ENCODE peak calls at places on chromosomes 12 and 14, in four cellular contexts. One of them, this sample, is unnamed.
A peak's percentile ranks its signal among the peaks of the same experiment; 100 is the strongest.

GRCh38 chr14:101964297-101965144 is at the start of gene DYNC1H1:
- DNase-seq in CD8-positive, alpha-beta memory T cell: peak; percentile 87
- DNase-seq in naive thymus-derived CD8-positive, alpha-beta T cell: peak; percentile 80
- DNase-seq in fibroblast of pulmonary artery: peak; percentile 98
- DNase-seq in this sample: peak; percentile 85

GRCh38 chr12:59940676-59941342 is 345.0 kb downstream of the SLC16A7 start:
- DNase-seq in naive thymus-derived CD8-positive, alpha-beta T cell: no peak
- DNase-seq in CD8-positive, alpha-beta memory T cell: no peak
- DNase-seq in fibroblast of pulmonary artery: no peak
- DNase-seq in this sample: no peak

GRCh38 chr12:27680638-27681037 is 15.6 kb upstream of the REP15 start:
- DNase-seq in naive thymus-derived CD8-positive, alpha-beta T cell: no peak
- DNase-seq in CD8-positive, alpha-beta memory T cell: no peak
- DNase-seq in fibroblast of pulmonary artery: no peak
- DNase-seq in this sample: no peak

GRCh38 chr12:45989857-45990467 is 412 bp downstream of the SCAF11 start:
- DNase-seq in naive thymus-derived CD8-positive, alpha-beta T cell: peak; percentile 37
- DNase-seq in fibroblast of pulmonary artery: no peak
- DNase-seq in CD8-positive, alpha-beta memory T cell: peak; percentile 54
- DNase-seq in this sample: peak; percentile 29

GRCh38 chr12:89768586-89769482 is 60.2 kb upstream of the ATP2B1 start:
- DNase-seq in fibroblast of pulmonary artery: peak; percentile 81
- DNase-seq in naive thymus-derived CD8-positive, alpha-beta T cell: no peak
- DNase-seq in CD8-positive, alpha-beta memory T cell: no peak
- DNase-seq in this sample: no peak

GRCh38 chr12:30996255-30996654 is 69.7 kb downstream of the TSPAN11 start:
- DNase-seq in CD8-positive, alpha-beta memory T cell: no peak
- DNase-seq in naive thymus-derived CD8-positive, alpha-beta T cell: no peak
- DNase-seq in fibroblast of pulmonary artery: peak; percentile 59
- DNase-seq in this sample: no peak

GRCh38 chr14:34711808-34712712 is 2.3 kb downstream of the CFL2 start:
- DNase-seq in CD8-positive, alpha-beta memory T cell: no peak
- DNase-seq in fibroblast of pulmonary artery: no peak
- DNase-seq in naive thymus-derived CD8-positive, alpha-beta T cell: no peak
- DNase-seq in this sample: no peak

GRCh38 chr14:72790887-72791566 is 102.9 kb downstream of the DPF3 start:
- DNase-seq in naive thymus-derived CD8-positive, alpha-beta T cell: no peak
- DNase-seq in fibroblast of pulmonary artery: no peak
- DNase-seq in CD8-positive, alpha-beta memory T cell: no peak
- DNase-seq in this sample: no peak

GRCh38 chr12:108565976-108566375 is 3.6 kb downstream of the ISCU start:
- DNase-seq in fibroblast of pulmonary artery: peak; percentile 86
- DNase-seq in CD8-positive, alpha-beta memory T cell: peak; percentile 52
- DNase-seq in naive thymus-derived CD8-positive, alpha-beta T cell: peak; percentile 54
- DNase-seq in this sample: peak; percentile 47

GRCh38 chr14:103296007-103296406 is 38.0 kb upstream of the EIF5 start:
- DNase-seq in naive thymus-derived CD8-positive, alpha-beta T cell: no peak
- DNase-seq in CD8-positive, alpha-beta memory T cell: no peak
- DNase-seq in fibroblast of pulmonary artery: peak; percentile 26
- DNase-seq in this sample: no peak

This sample was measured in T-cell.